ENCODE peak calls at places on chromosomes 4 and X, in ten cellular contexts. L is mucosa of descending colon; V is left ventricle myocardium inferior; P is A549; D is body of pancreas; G is thoracic aorta; A is CD8-positive, alpha-beta memory T cell; N is MM.1S; K is aorta; I is AG04450. F is an unnamed sample. For H3K9me3, the result is how much of the 10 kb centered on the place peaks cover.

GRCh38 chrX:68363984-68364383 is 69.3 kb downstream of the OPHN1 start:
- DNase-seq in L (no peak), V (no peak), P (no peak), D (no peak), G (no peak), A (no peak), N (no peak), K (no peak), I (no peak), F (no peak)

GRCh38 chr4:70721747-70722146 is at the start of gene RUFY3:
- DNase-seq in L (no peak), V (no peak), P (no peak), D (no peak), G (no peak), A (no peak), N (no peak), K (no peak), I (peak), F (no peak)

GRCh38 chrX:826026-826425 is 195.4 kb downstream of the SHOX start:
- DNase-seq in L (no peak), V (no peak), P (no peak), D (no peak), G (no peak), A (no peak), N (no peak), K (no peak), I (no peak), F (no peak)

GRCh38 chr4:75723117-75723801 is 1.1 kb upstream of the USO1 start:
- DNase-seq in L (no peak), V (no peak), P (no peak), D (no peak), G (no peak), A (no peak), N (no peak), K (no peak), I (no peak), F (no peak)

GRCh38 chrX:40420899-40421729 is 159.7 kb upstream of the ATP6AP2 start:
- DNase-seq in L (no peak), V (peak), P (no peak), D (no peak), G (no peak), A (no peak), N (no peak), K (no peak), I (no peak), F (no peak)

GRCh38 chr4:168618577-168619265 is 121.9 kb downstream of the PALLD start:
- DNase-seq in L (no peak), V (no peak), P (no peak), D (no peak), G (no peak), A (no peak), N (no peak), K (peak), I (no peak), F (no peak)

GRCh38 chr4:130591091-130591490 is 1495.1 kb downstream of the C4orf33 start:
- DNase-seq in L (no peak), V (no peak), P (no peak), D (no peak), G (no peak), A (no peak), N (no peak), K (no peak), I (no peak), F (no peak)

GRCh38 chr4:105622269-105622668 is 69.8 kb downstream of the ARHGEF38 start:
- DNase-seq in L (no peak), V (no peak), P (no peak), D (no peak), G (no peak), A (no peak), N (no peak), K (no peak), I (no peak), F (no peak)

GRCh38 chr4:25085621-25086020 is 54.9 kb upstream of the LGI2 start:
- DNase-seq in L (peak), V (peak), P (no peak), D (peak), G (no peak), A (no peak), N (no peak), K (peak), I (no peak), F (no peak)

GRCh38 chr4:84697615-84698201 is 114.8 kb downstream of the CDS1 start:
- DNase-seq in L (no peak), V (no peak), P (no peak), D (no peak), G (no peak), A (no peak), N (no peak), K (no peak), I (no peak), F (no peak)

GRCh38 chrX:1496076-1496475 is 40.9 kb downstream of the P2RY8 start:
- DNase-seq in L (no peak), V (no peak), P (no peak), D (no peak), G (no peak), A (no peak), N (no peak), K (no peak), I (no peak), F (no peak)

GRCh38 chr4:186029731-186030421 is 39.1 kb upstream of the TLR3 start:
- DNase-seq in L (peak), V (peak), P (no peak), D (peak), G (peak), A (no peak), N (no peak), K (peak), I (no peak), F (no peak)

GRCh38 chr4:12137556-12137955 is 708.9 kb upstream of the HS3ST1 start:
- DNase-seq in L (no peak), V (no peak), P (no peak), D (no peak), G (no peak), A (no peak), N (no peak), K (no peak), I (no peak), F (no peak)

GRCh38 chr4:146439999-146440398 is 81.7 kb downstream of the SLC10A7 start:
- DNase-seq in L (no peak), V (no peak), P (no peak), D (no peak), G (no peak), A (no peak), N (no peak), K (no peak), I (no peak), F (no peak)

GRCh38 chrX:31128849-31129248 is 57.0 kb upstream of the FTHL17 start:
- DNase-seq in L (no peak), V (no peak), P (no peak), D (no peak), G (no peak), A (no peak), N (no peak), K (no peak), I (no peak), F (no peak)

GRCh38 chrX:25079020-25079419 is 63.3 kb upstream of the ARX start:
- DNase-seq in L (no peak), V (no peak), P (no peak), D (no peak), G (no peak), A (no peak), N (no peak), K (no peak), I (no peak), F (no peak)

GRCh38 chr4:106039796-106040195 is 144.5 kb downstream of the NPNT start:
- DNase-seq in L (no peak), V (no peak), P (no peak), D (no peak), G (no peak), A (no peak), N (no peak), K (no peak), I (no peak), F (no peak)

GRCh38 chr4:136784326-136784725 is 748.0 kb downstream of the PCDH18 start:
- DNase-seq in L (no peak), V (no peak), P (no peak), D (no peak), G (no peak), A (no peak), N (no peak), K (no peak), I (no peak), F (no peak)

GRCh38 chr4:1938027-1938426 is 66.8 kb downstream of the NSD2 start:
- DNase-seq in L (no peak), V (no peak), P (no peak), D (no peak), G (no peak), A (no peak), N (no peak), K (no peak), I (no peak), F (no peak)

GRCh38 chr4:4693258-4693657 is 151.4 kb upstream of the STX18 start:
- DNase-seq in L (no peak), V (no peak), P (no peak), D (no peak), G (no peak), A (no peak), N (peak), K (no peak), I (no peak), F (no peak)

GRCh38 chrX:15906544-15906943 is 51.9 kb upstream of the AP1S2 start:
- DNase-seq in L (no peak), V (no peak), P (no peak), D (no peak), G (no peak), A (no peak), N (no peak), K (no peak), I (no peak), F (no peak)

GRCh38 chr4:100086766-100087431 is 103.4 kb downstream of the DDIT4L start:
- DNase-seq in L (no peak), V (no peak), P (no peak), D (no peak), G (no peak), A (no peak), N (no peak), K (no peak), I (no peak), F (no peak)

GRCh38 chr4:146709956-146710355 is 71.3 kb downstream of the POU4F2 start:
- DNase-seq in L (no peak), V (no peak), P (no peak), D (no peak), G (no peak), A (no peak), N (no peak), K (no peak), I (no peak), F (no peak)

GRCh38 chr4:47451657-47452056 is 11.8 kb downstream of the COMMD8 start:
- DNase-seq in L (no peak), V (no peak), P (no peak), D (no peak), G (no peak), A (no peak), N (no peak), K (no peak), I (peak), F (no peak)

GRCh38 chr4:6764976-6765620 is 17.4 kb upstream of the KIAA0232 start:
- DNase-seq in L (no peak), V (no peak), P (no peak), D (no peak), G (no peak), A (no peak), N (no peak), K (no peak), I (no peak), F (no peak)

GRCh38 chrX:12372111-12372510 is 233.8 kb downstream of the FRMPD4 start:
- DNase-seq in L (no peak), V (no peak), P (no peak), D (no peak), G (no peak), A (no peak), N (no peak), K (no peak), I (peak), F (no peak)

GRCh38 chr4:139628184-139629012 is 37.2 kb upstream of the MGST2 start:
- DNase-seq in L (peak), V (no peak), P (no peak), D (peak), G (no peak), A (no peak), N (no peak), K (no peak), I (no peak), F (no peak)

DNA sequence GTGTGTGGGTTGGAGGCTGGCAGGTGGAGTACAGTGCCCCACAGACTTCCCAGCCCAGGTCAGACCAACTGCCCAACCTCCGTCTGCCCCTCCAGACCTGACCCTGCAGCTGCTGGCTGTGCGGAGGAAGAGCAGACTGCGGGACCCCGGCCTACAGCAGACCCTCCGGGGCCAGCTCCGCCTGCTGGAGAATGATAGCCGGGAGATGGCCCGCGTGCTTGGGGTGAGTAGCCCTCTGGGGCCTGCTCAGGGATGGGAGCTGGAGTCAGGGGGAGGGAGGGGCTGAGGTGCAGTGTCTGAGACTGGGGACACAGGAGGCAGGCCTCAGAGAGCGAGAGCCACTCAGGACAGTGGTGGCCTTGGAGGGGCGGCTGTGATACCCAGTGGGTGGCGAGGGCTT is 13.5 kb downstream of the SH3TC1 start:
- DNase-seq in L (no peak), V (no peak), P (no peak), D (no peak), G (no peak), A (no peak), N (no peak), K (no peak), I (no peak), F (no peak)
- H3K9me3 ChIP-seq in L (under half), V (under half), P (under half), D (under half), G (under half), A (under half), N (under half), K (under half), I (under half), F (under half)

GRCh38 chr4:72387959-72388358 is 181.1 kb downstream of the ADAMTS3 start:
- DNase-seq in L (no peak), V (no peak), P (no peak), D (no peak), G (no peak), A (no peak), N (no peak), K (no peak), I (no peak), F (no peak)
- H3K9me3 ChIP-seq in L (under half), V (under half), P (under half), D (under half), G (under half), A (under half), N (under half), K (under half), I (under half), F (under half)

GRCh38 chr4:153090670-153091385 is 113.4 kb upstream of the TRIM2 start:
- DNase-seq in L (peak), V (no peak), P (no peak), D (no peak), G (no peak), A (no peak), N (peak), K (no peak), I (no peak), F (no peak)

GRCh38 chr4:153084939-153085630 is 119.2 kb upstream of the TRIM2 start:
- DNase-seq in L (peak), V (peak), P (peak), D (peak), G (no peak), A (peak), N (peak), K (peak), I (peak), F (peak)

GRCh38 chr4:153089781-153090180 is 114.5 kb upstream of the TRIM2 start:
- DNase-seq in L (no peak), V (no peak), P (no peak), D (no peak), G (no peak), A (no peak), N (peak), K (no peak), I (no peak), F (no peak)

GRCh38 chr4:153084249-153084648 is 120.0 kb upstream of the TRIM2 start:
- DNase-seq in L (no peak), V (no peak), P (no peak), D (no peak), G (no peak), A (no peak), N (no peak), K (no peak), I (no peak), F (no peak)

GRCh38 chr4:153087671-153088194 is 116.5 kb upstream of the TRIM2 start:
- DNase-seq in L (no peak), V (no peak), P (no peak), D (no peak), G (no peak), A (no peak), N (no peak), K (no peak), I (no peak), F (no peak)
- H3K9me3 ChIP-seq in L (under half), V (under half), P (under half), D (under half), G (under half), A (under half), N (under half), K (under half), I (under half), F (under half)

GRCh38 chrX:42954880-42955279 is 176.9 kb upstream of the PPP1R2C start:
- DNase-seq in L (no peak), V (no peak), P (no peak), D (no peak), G (no peak), A (no peak), N (no peak), K (no peak), I (no peak), F (no peak)
- H3K9me3 ChIP-seq in L (under half), V (under half), P (under half), D (under half), G (under half), A (under half), N (under half), K (under half), I (under half), F (under half)

GRCh38 chr4:68617003-68617698 is 41.0 kb upstream of the UGT2B17 start:
- DNase-seq in L (no peak), V (no peak), P (no peak), D (no peak), G (no peak), A (no peak), N (no peak), K (no peak), I (no peak), F (no peak)
- H3K9me3 ChIP-seq in L (under half), V (under half), P (under half), D (under half), G (under half), A (under half), N (under half), K (under half), I (under half), F (under half)

GRCh38 chrX:155966876-155967275 is 30.6 kb upstream of the IL9R start:
- DNase-seq in L (no peak), V (no peak), P (peak), D (no peak), G (no peak), A (no peak), N (no peak), K (no peak), I (no peak), F (no peak)
- H3K9me3 ChIP-seq in L (under half), V (under half), P (under half), D (under half), G (under half), A (under half), N (under half), K (under half), I (under half), F (under half)

GRCh38 chrX:19807414-19807813 is 80.0 kb downstream of the SH3KBP1 start:
- DNase-seq in L (no peak), V (no peak), P (no peak), D (no peak), G (no peak), A (no peak), N (peak), K (no peak), I (no peak), F (no peak)
- H3K9me3 ChIP-seq in L (under half), V (under half), P (under half), D (under half), G (under half), A (under half), N (under half), K (under half), I (under half), F (under half)